ENCODE peak calls at places on chromosomes 2 and 18, in nine cellular contexts. X is SW480; F is stimulated activated CD4-positive, alpha-beta T cell treated with anti-CD3 and anti-CD28 coated beads, Interleukin-4, amount 100 ng/mL, for 4 hours; I is fibroblast of mammary gland; M is posterior vena cava; K is fibroblast of pulmonary artery; G is adrenal gland; C is central memory CD4-positive, alpha-beta T cell; Z is activated T-cell treated with anti-CD3 and anti-CD28 coated beads for 1 hour. B is an unnamed sample.

GRCh38 chr18:22057908-22058527 is 111.4 kb upstream of the GATA6 start:
- DNase-seq in I (peak; percentile 4), X (no peak), K (no peak), F (no peak), M (no peak), Z (no peak), G (peak; percentile 29), C (no peak), B (no peak)

GRCh38 chr2:217941339-217941738 is 61.5 kb downstream of the TNS1 start:
- DNase-seq in G (no peak), C (no peak), F (no peak), X (no peak), K (no peak), I (peak; percentile 70), Z (no peak), M (peak; percentile 79), B (no peak)

GRCh38 chr2:25397777-25398176 is 56.1 kb upstream of the DNMT3A start:
- DNase-seq in G (no peak), F (no peak), Z (no peak), K (no peak), M (peak; percentile 24), C (no peak), X (no peak), I (no peak), B (no peak)

GRCh38 chr2:71601136-71602114 is 148.1 kb downstream of the DYSF start:
- DNase-seq in C (no peak), I (no peak), X (no peak), G (no peak), M (peak; percentile 68), Z (no peak), F (no peak), K (no peak), B (no peak)

GRCh38 chr2:175840261-175840660 is 161.8 kb downstream of the LNPK start:
- DNase-seq in G (no peak), K (no peak), I (peak; percentile 33), M (no peak), C (no peak), Z (no peak), X (no peak), F (no peak), B (no peak)

GRCh38 chr18:22604390-22604985 is 186.8 kb upstream of the CTAGE1 start:
- DNase-seq in M (peak; percentile 91), G (peak; percentile 86), K (peak; percentile 91), C (no peak), Z (no peak), X (no peak), I (no peak), F (no peak), B (no peak)

GRCh38 chr2:62452701-62453449 is 53.1 kb downstream of the TMEM17 start:
- DNase-seq in F (no peak), X (no peak), Z (no peak), I (no peak), C (no peak), G (no peak), K (no peak), M (no peak), B (no peak)

GRCh38 chr2:3516831-3517230 is 2.5 kb downstream of the ADI1 start:
- DNase-seq in K (no peak), C (no peak), G (no peak), Z (no peak), M (no peak), X (no peak), I (no peak), F (no peak), B (no peak)

B was measured in stimulated activated naive CD4-positive, alpha-beta T cell treated with Interleukin-2 at 50 U/mL for 16 hours.